ENCODE peak calls at places on chromosome 22, in four cellular contexts. D is HCEC 1CT; S is GM13976; K is stimulated activated effector memory CD8-positive, alpha-beta T cell treated with anti-CD3 and anti-CD28 coated beads, Interleukin-12 subunit alpha, Interleukin-12 subunit beta, amount 100 ng/mL, for 72 hours. Y is an unnamed sample.
A peak's percentile ranks its signal among the peaks of the same experiment; 100 is the strongest.

GRCh38 chr22:28440517-28441366 is 238.9 kb downstream of the TTC28 start:
- DNase-seq in S (no peak), K (no peak), D (peak; percentile 51), Y (no peak)

GRCh38 chr22:49656291-49656851 is 171.3 kb downstream of the BRD1 start:
- DNase-seq in S (no peak), D (no peak), K (no peak), Y (no peak)

GRCh38 chr22:40176921-40177737 is 596 bp upstream of the TNRC6B start:
- DNase-seq in K (peak; percentile 38), S (peak; percentile 37), D (peak; percentile 64), Y (peak; percentile 24)

GRCh38 chr22:32476286-32476685 is 1.7 kb downstream of the FBXO7 start:
- DNase-seq in S (peak; percentile 37), D (no peak), K (no peak), Y (no peak)

GRCh38 chr22:28599693-28600092 is 79.9 kb downstream of the TTC28 start:
- DNase-seq in K (no peak), S (no peak), D (no peak), Y (no peak)

GRCh38 chr22:33524511-33525270 is 395.6 kb downstream of the LARGE1 start:
- DNase-seq in D (no peak), K (no peak), S (no peak), Y (no peak)

GRCh38 chr22:24037851-24038765 is 27.0 kb downstream of the CABIN1 start:
- DNase-seq in K (no peak), S (no peak), D (no peak), Y (no peak)

GRCh38 chr22:49090853-49091135 is 736.9 kb downstream of the BRD1 start:
- DNase-seq in K (no peak), S (no peak), D (no peak), Y (no peak)

GRCh38 chr22:26360169-26360885 is 68.7 kb upstream of the ASPHD2 start:
- DNase-seq in K (peak; percentile 52), D (peak; percentile 50), S (peak; percentile 65), Y (peak; percentile 40)

GRCh38 chr22:46547179-46547882 is 9.9 kb upstream of the CELSR1 start:
- DNase-seq in S (no peak), D (peak; percentile 69), K (no peak), Y (no peak)

GRCh38 chr22:22867996-22868715 is 19.5 kb upstream of the IGLL5 start:
- DNase-seq in D (no peak), S (no peak), K (no peak), Y (no peak)

GRCh38 chr22:29621761-29622526 is 18.5 kb downstream of the NF2 start:
- DNase-seq in K (no peak), D (peak; percentile 97), S (no peak), Y (no peak)

GRCh38 chr22:19710020-19710768 is 4.1 kb upstream of the SEPTIN5 start:
- DNase-seq in S (no peak), D (no peak), K (no peak), Y (no peak)

GRCh38 chr22:46041642-46042041 is 64.7 kb upstream of the WNT7B start:
- DNase-seq in S (no peak), D (no peak), K (no peak), Y (no peak)

GRCh38 chr22:32416556-32417085 is 4.6 kb upstream of the RTCB start:
- DNase-seq in S (no peak), D (no peak), K (no peak), Y (no peak)

GRCh38 chr22:47090591-47091240 is 328.3 kb downstream of the TBC1D22A start:
- DNase-seq in D (no peak), S (no peak), K (no peak), Y (no peak)

GRCh38 chr22:42680648-42681047 is 31.5 kb upstream of the CYB5R3 start:
- DNase-seq in K (no peak), S (no peak), D (peak; percentile 95), Y (no peak)

GRCh38 chr22:37394341-37394740 is 32.9 kb downstream of the ELFN2 start:
- DNase-seq in S (no peak), D (no peak), K (no peak), Y (no peak)

GRCh38 chr22:39666495-39666894 is 95.9 kb downstream of the CACNA1I start:
- DNase-seq in S (no peak), K (no peak), D (no peak), Y (no peak)

GRCh38 chr22:49547751-49548239 is 279.9 kb downstream of the BRD1 start:
- DNase-seq in K (no peak), S (no peak), D (no peak), Y (no peak)

GRCh38 chr22:37817705-37818311 is 5.4 kb upstream of the GALR3 start:
- DNase-seq in D (peak; percentile 72), K (peak; percentile 92), S (peak; percentile 95), Y (peak; percentile 89)

GRCh38 chr22:26922804-26923203 is 265.4 kb downstream of the MIAT start:
- DNase-seq in D (no peak), S (no peak), K (no peak), Y (no peak)

GRCh38 chr22:20061481-20061861 is 18.6 kb upstream of the DGCR8 start:
- DNase-seq in D (no peak), S (no peak), K (no peak), Y (no peak)

GRCh38 chr22:17638182-17638431 is 450 bp upstream of the BCL2L13 start:
- DNase-seq in D (no peak), K (no peak), S (peak; percentile 40), Y (no peak)

Y was measured in activated B cell treated with CpG ODN at 0.5 μM for 24 hours.